ENCODE peak calls at places on chromosomes 4 and X, in six cellular contexts. One of them, this sample, is unnamed. For H3K4me1, the result is how much of the 10 kb centered on the place peaks cover.

GRCh38 chr4:1991596-1992434 is 17.0 kb downstream of the NELFA start:
- DNase-seq in K562: no peak
- DNase-seq in H1: no peak
- DNase-seq in HCT116: no peak
- DNase-seq in HepG2: no peak
- DNase-seq in GM12878: no peak
- DNase-seq in this sample: no peak

GRCh38 chr4:128793859-128794667 is 15.4 kb upstream of the JADE1 start:
- DNase-seq in K562: no peak
- DNase-seq in H1: no peak
- DNase-seq in HCT116: no peak
- DNase-seq in HepG2: no peak
- DNase-seq in GM12878: no peak
- DNase-seq in this sample: no peak

GRCh38 chrX:36334508-36335015 is 415.0 kb downstream of the CFAP47 start:
- DNase-seq in K562: no peak
- DNase-seq in H1: no peak
- DNase-seq in HCT116: no peak
- DNase-seq in HepG2: no peak
- DNase-seq in GM12878: no peak
- DNase-seq in this sample: no peak

GRCh38 chrX:110000000-110000399 is 2.9 kb upstream of the TMEM164 start:
- DNase-seq in K562: no peak
- DNase-seq in H1: no peak
- DNase-seq in HCT116: no peak
- DNase-seq in HepG2: no peak
- DNase-seq in GM12878: no peak
- DNase-seq in this sample: no peak

GRCh38 chr4:105162123-105162796 is 15.6 kb downstream of the TET2 start:
- DNase-seq in K562: peak
- DNase-seq in H1: no peak
- DNase-seq in HCT116: no peak
- DNase-seq in HepG2: no peak
- DNase-seq in GM12878: no peak
- DNase-seq in this sample: no peak

GRCh38 chr4:73653695-73654106 is 33.5 kb upstream of the RASSF6 start:
- DNase-seq in K562: peak
- DNase-seq in H1: no peak
- DNase-seq in HCT116: peak
- DNase-seq in HepG2: peak
- DNase-seq in GM12878: peak
- DNase-seq in this sample: no peak

GRCh38 chr4:90057091-90057490 is 70.1 kb upstream of the CCSER1 start:
- DNase-seq in K562: no peak
- DNase-seq in H1: no peak
- DNase-seq in HCT116: no peak
- DNase-seq in HepG2: no peak
- DNase-seq in GM12878: no peak
- DNase-seq in this sample: no peak

GRCh38 chr4:6971536-6972374 is 62.1 kb downstream of the TBC1D14 start:
- DNase-seq in K562: no peak
- DNase-seq in H1: no peak
- DNase-seq in HCT116: no peak
- DNase-seq in HepG2: no peak
- DNase-seq in GM12878: no peak
- DNase-seq in this sample: no peak

GRCh38 chr4:168220893-168221292 is 97.7 kb downstream of the DDX60 start:
- DNase-seq in K562: no peak
- DNase-seq in H1: no peak
- DNase-seq in HCT116: no peak
- DNase-seq in HepG2: no peak
- DNase-seq in GM12878: no peak
- DNase-seq in this sample: no peak

GRCh38 chr4:163164591-163164990 is 2.1 kb downstream of the NAF1 start:
- DNase-seq in K562: no peak
- DNase-seq in H1: no peak
- DNase-seq in HCT116: no peak
- DNase-seq in HepG2: no peak
- DNase-seq in GM12878: no peak
- DNase-seq in this sample: no peak

GRCh38 chr4:128255906-128256305 is 31.7 kb downstream of the PGRMC2 start:
- DNase-seq in K562: no peak
- DNase-seq in H1: no peak
- DNase-seq in HCT116: no peak
- DNase-seq in HepG2: no peak
- DNase-seq in GM12878: no peak
- DNase-seq in this sample: no peak

GRCh38 chrX:20515841-20516461 is 249.2 kb upstream of the RPS6KA3 start:
- DNase-seq in K562: no peak
- DNase-seq in H1: no peak
- DNase-seq in HCT116: peak
- DNase-seq in HepG2: peak
- DNase-seq in GM12878: peak
- DNase-seq in this sample: no peak

GRCh38 chrX:7076245-7076661 is 71.3 kb upstream of the STS start:
- DNase-seq in K562: no peak
- DNase-seq in H1: no peak
- DNase-seq in HCT116: no peak
- DNase-seq in HepG2: no peak
- DNase-seq in GM12878: no peak
- DNase-seq in this sample: no peak

GRCh38 chr4:157821814-157822213 is 351.0 kb downstream of the GASK1B start:
- DNase-seq in K562: no peak
- DNase-seq in H1: no peak
- DNase-seq in HCT116: no peak
- DNase-seq in HepG2: no peak
- DNase-seq in GM12878: no peak
- DNase-seq in this sample: no peak

GRCh38 chr4:99790796-99791617 is 25.6 kb upstream of the DAPP1 start:
- DNase-seq in K562: no peak
- DNase-seq in H1: no peak
- DNase-seq in HCT116: no peak
- DNase-seq in HepG2: no peak
- DNase-seq in GM12878: no peak
- DNase-seq in this sample: no peak

GRCh38 chrX:110758781-110759180 is 36.8 kb downstream of the CHRDL1 start:
- DNase-seq in K562: no peak
- DNase-seq in H1: no peak
- DNase-seq in HCT116: no peak
- DNase-seq in HepG2: no peak
- DNase-seq in GM12878: no peak
- DNase-seq in this sample: no peak

GRCh38 chr4:30837131-30837539 is 117.0 kb downstream of the PCDH7 start:
- DNase-seq in K562: no peak
- DNase-seq in H1: no peak
- DNase-seq in HCT116: peak
- DNase-seq in HepG2: no peak
- DNase-seq in GM12878: no peak
- DNase-seq in this sample: peak

GRCh38 chr4:116066711-116067245 is 953.4 kb upstream of the NDST4 start:
- DNase-seq in K562: no peak
- DNase-seq in H1: no peak
- DNase-seq in HCT116: no peak
- DNase-seq in HepG2: no peak
- DNase-seq in GM12878: no peak
- DNase-seq in this sample: peak

GRCh38 chrX:154715825-154716224 is 35.1 kb downstream of the GAB3 start:
- DNase-seq in K562: no peak
- DNase-seq in H1: no peak
- DNase-seq in HCT116: no peak
- DNase-seq in HepG2: no peak
- DNase-seq in GM12878: no peak
- DNase-seq in this sample: no peak
- H3K4me1 ChIP-seq in K562: under half
- H3K4me1 ChIP-seq in H1: under half
- H3K4me1 ChIP-seq in HCT116: under half
- H3K4me1 ChIP-seq in HepG2: under half
- H3K4me1 ChIP-seq in GM12878: under half
- H3K4me1 ChIP-seq in this sample: under half

GRCh38 chrX:40009890-40010289 is 87.9 kb downstream of the BCOR start:
- DNase-seq in K562: no peak
- DNase-seq in H1: peak
- DNase-seq in HCT116: no peak
- DNase-seq in HepG2: no peak
- DNase-seq in GM12878: no peak
- DNase-seq in this sample: no peak

GRCh38 chrX:40012800-40013682 is 84.7 kb downstream of the BCOR start:
- DNase-seq in K562: peak
- DNase-seq in H1: peak
- DNase-seq in HCT116: no peak
- DNase-seq in HepG2: peak
- DNase-seq in GM12878: no peak
- DNase-seq in this sample: no peak

GRCh38 chrX:40010550-40011364 is 87.0 kb downstream of the BCOR start:
- DNase-seq in K562: no peak
- DNase-seq in H1: peak
- DNase-seq in HCT116: no peak
- DNase-seq in HepG2: peak
- DNase-seq in GM12878: no peak
- DNase-seq in this sample: no peak

GRCh38 chrX:40011483-40012038 is 86.2 kb downstream of the BCOR start:
- DNase-seq in K562: no peak
- DNase-seq in H1: no peak
- DNase-seq in HCT116: no peak
- DNase-seq in HepG2: no peak
- DNase-seq in GM12878: no peak
- DNase-seq in this sample: no peak

GRCh38 chrX:40012039-40012799 is 85.5 kb downstream of the BCOR start:
- DNase-seq in K562: no peak
- DNase-seq in H1: peak
- DNase-seq in HCT116: no peak
- DNase-seq in HepG2: peak
- DNase-seq in GM12878: no peak
- DNase-seq in this sample: no peak
- TF ChIP-seq ZNF274 in K562: no peak
- TF ChIP-seq ZNF274 in H1: no peak
- TF ChIP-seq ZNF274 in HCT116: no peak
- TF ChIP-seq ZNF274 in HepG2: no peak
- TF ChIP-seq ZNF274 in GM12878: no peak
- TF ChIP-seq ZNF274 in this sample: no peak

GRCh38 chr4:145101091-145101490 is 3.0 kb downstream of the ABCE1 start:
- DNase-seq in K562: no peak
- DNase-seq in H1: no peak
- DNase-seq in HCT116: no peak
- DNase-seq in HepG2: no peak
- DNase-seq in GM12878: no peak
- DNase-seq in this sample: no peak

GRCh38 chr4:145098675-145099037 is 545 bp downstream of the ABCE1 start:
- DNase-seq in K562: peak
- DNase-seq in H1: no peak
- DNase-seq in HCT116: peak
- DNase-seq in HepG2: peak
- DNase-seq in GM12878: no peak
- DNase-seq in this sample: no peak

GRCh38 chr4:145097331-145097820 is 620 bp downstream of the ANAPC10 start:
- DNase-seq in K562: no peak
- DNase-seq in H1: no peak
- DNase-seq in HCT116: no peak
- DNase-seq in HepG2: no peak
- DNase-seq in GM12878: no peak
- DNase-seq in this sample: no peak

GRCh38 chr4:145097821-145098674 is at the start of the genes ABCE1 and ANAPC10:
- DNase-seq in K562: peak
- DNase-seq in H1: peak
- DNase-seq in HCT116: peak
- DNase-seq in HepG2: peak
- DNase-seq in GM12878: peak
- DNase-seq in this sample: peak

GRCh38 chr4:145099653-145100052 is 1.5 kb downstream of the ABCE1 start:
- DNase-seq in K562: no peak
- DNase-seq in H1: no peak
- DNase-seq in HCT116: no peak
- DNase-seq in HepG2: peak
- DNase-seq in GM12878: no peak
- DNase-seq in this sample: no peak
- H3K4me3 ChIP-seq in K562: peak
- H3K4me3 ChIP-seq in H1: peak
- H3K4me3 ChIP-seq in HCT116: peak
- H3K4me3 ChIP-seq in HepG2: peak
- H3K4me3 ChIP-seq in GM12878: peak
- H3K4me3 ChIP-seq in this sample: peak

GRCh38 chr4:8558080-8558960 is 21.9 kb upstream of the GPR78 start:
- DNase-seq in K562: no peak
- DNase-seq in H1: no peak
- DNase-seq in HCT116: no peak
- DNase-seq in HepG2: no peak
- DNase-seq in GM12878: no peak
- DNase-seq in this sample: no peak

GRCh38 chr4:8556341-8557150 is 23.6 kb upstream of the GPR78 start:
- DNase-seq in K562: no peak
- DNase-seq in H1: no peak
- DNase-seq in HCT116: no peak
- DNase-seq in HepG2: no peak
- DNase-seq in GM12878: no peak
- DNase-seq in this sample: no peak

GRCh38 chr4:8559011-8559410 is 21.2 kb upstream of the GPR78 start:
- DNase-seq in K562: no peak
- DNase-seq in H1: no peak
- DNase-seq in HCT116: no peak
- DNase-seq in HepG2: no peak
- DNase-seq in GM12878: no peak
- DNase-seq in this sample: no peak

GRCh38 chr4:8555716-8556115 is 24.5 kb upstream of the GPR78 start:
- DNase-seq in K562: no peak
- DNase-seq in H1: no peak
- DNase-seq in HCT116: no peak
- DNase-seq in HepG2: no peak
- DNase-seq in GM12878: no peak
- DNase-seq in this sample: no peak

DNA sequence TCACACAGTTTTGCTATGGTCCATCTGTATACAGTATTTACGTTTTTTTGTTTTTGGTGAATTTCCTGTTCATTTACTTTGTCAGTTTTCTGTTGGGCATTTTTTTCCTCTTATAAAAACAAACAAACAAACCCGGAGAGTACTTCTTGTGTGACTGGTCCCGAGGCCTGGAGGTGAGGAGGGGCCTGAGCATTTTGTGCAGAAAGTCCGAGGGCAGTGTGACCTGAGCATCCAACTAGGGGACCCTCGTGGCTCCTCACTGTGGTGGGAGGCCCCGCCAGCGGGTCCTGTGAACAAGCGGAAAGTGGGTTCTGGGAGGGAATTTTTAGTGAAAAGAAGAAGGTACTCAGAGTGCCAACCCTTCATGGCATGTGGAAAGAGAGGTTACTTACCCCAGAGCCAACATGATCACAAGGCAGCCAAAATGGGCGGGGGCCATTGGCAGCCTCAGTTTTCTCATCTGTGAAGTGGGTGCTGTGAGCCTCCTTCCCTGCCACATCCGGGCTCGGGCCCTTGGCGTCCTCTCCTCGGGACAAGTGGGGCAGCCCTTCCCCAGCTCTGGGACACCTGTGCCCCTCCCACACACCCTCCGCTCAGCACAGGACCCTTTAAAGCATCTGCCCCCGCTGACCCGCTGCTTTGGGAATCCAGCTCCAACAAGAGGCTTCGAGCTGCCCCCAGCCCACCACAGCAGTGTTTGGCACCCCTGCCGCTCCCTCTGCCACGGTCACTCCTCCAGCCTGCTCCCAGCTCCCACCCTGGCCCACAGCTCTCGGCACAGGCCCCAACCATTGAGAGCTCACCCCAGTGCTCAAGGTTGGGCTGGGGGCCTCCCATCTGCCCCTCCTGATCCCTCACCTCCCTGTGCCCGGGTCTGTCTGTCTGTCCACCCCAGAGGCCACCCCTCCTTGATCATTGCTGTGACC is 22.8 kb upstream of the GPR78 start:
- DNase-seq in K562: no peak
- DNase-seq in H1: no peak
- DNase-seq in HCT116: no peak
- DNase-seq in HepG2: no peak
- DNase-seq in GM12878: no peak
- DNase-seq in this sample: no peak
- H3K4me1 ChIP-seq in K562: under half
- H3K4me1 ChIP-seq in H1: under half
- H3K4me1 ChIP-seq in HCT116: under half
- H3K4me1 ChIP-seq in HepG2: under half
- H3K4me1 ChIP-seq in GM12878: under half
- H3K4me1 ChIP-seq in this sample: under half